ENCODE peak calls at places on chromosomes 7 and 10, in six cellular contexts. N is BJ; L is posterior vena cava; E is astrocyte of the spinal cord; P is heart right ventricle; R is stimulated activated naive CD4-positive, alpha-beta T cell. I is an unnamed sample.

GRCh38 chr10:132279873-132280645 is 27.7 kb downstream of the STK32C start:
- DNase-seq in N (no peak), L (no peak), E (no peak), P (no peak), R (no peak), I (no peak)

GRCh38 chr10:126917975-126918908 is 13.0 kb downstream of the DOCK1 start:
- DNase-seq in N (no peak), L (peak; percentile 58), E (no peak), P (no peak), R (no peak), I (no peak)

GRCh38 chr10:16436367-16436757 is 448 bp upstream of the PTER start:
- DNase-seq in N (no peak), L (no peak), E (no peak), P (peak; percentile 14), R (no peak), I (peak; percentile 17)

GRCh38 chr7:151485006-151485732 is 34.5 kb downstream of the RHEB start:
- DNase-seq in N (no peak), L (no peak), E (peak; percentile 80), P (no peak), R (no peak), I (no peak)

GRCh38 chr7:71477441-71477840 is 345.5 kb downstream of the GALNT17 start:
- DNase-seq in N (no peak), L (no peak), E (no peak), P (no peak), R (no peak), I (no peak)

GRCh38 chr7:93150200-93150835 is 2.1 kb upstream of the SAMD9L start:
- DNase-seq in N (peak; percentile 24), L (no peak), E (peak; percentile 32), P (no peak), R (no peak), I (no peak)

GRCh38 chr7:112211348-112211907 is 4.9 kb downstream of the ZNF277 start:
- DNase-seq in N (no peak), L (no peak), E (no peak), P (no peak), R (no peak), I (no peak)

GRCh38 chr7:2386964-2387669 is 16.3 kb upstream of the CHST12 start:
- DNase-seq in N (no peak), L (no peak), E (no peak), P (no peak), R (no peak), I (no peak)

GRCh38 chr10:7488418-7488829 is 77.6 kb upstream of the SFMBT2 start:
- DNase-seq in N (no peak), L (no peak), E (peak; percentile 26), P (peak; percentile 61), R (no peak), I (no peak)

GRCh38 chr10:78433722-78434535 is 400.3 kb downstream of the RPS24 start:
- DNase-seq in N (no peak), L (peak; percentile 76), E (no peak), P (no peak), R (no peak), I (no peak)

GRCh38 chr10:43043342-43043772 is 33.5 kb upstream of the RET start:
- DNase-seq in N (no peak), L (no peak), E (no peak), P (no peak), R (no peak), I (peak; percentile 10)

GRCh38 chr10:13105184-13105583 is 5.2 kb downstream of the OPTN start:
- DNase-seq in N (no peak), L (no peak), E (no peak), P (no peak), R (no peak), I (no peak)

GRCh38 chr10:7153750-7154149 is 257.1 kb downstream of the SFMBT2 start:
- DNase-seq in N (no peak), L (no peak), E (peak; percentile 19), P (no peak), R (no peak), I (no peak)

GRCh38 chr7:923108-924041 is 31.1 kb downstream of the ADAP1 start:
- DNase-seq in N (no peak), L (peak; percentile 93), E (peak; percentile 26), P (peak; percentile 56), R (peak; percentile 79), I (peak; percentile 86)

GRCh38 chr7:82593780-82594179 is 150.2 kb upstream of the CACNA2D1 start:
- DNase-seq in N (no peak), L (no peak), E (no peak), P (no peak), R (no peak), I (no peak)

GRCh38 chr7:128804472-128804871 is 12.7 kb downstream of the CCDC136 start:
- DNase-seq in N (no peak), L (no peak), E (no peak), P (no peak), R (no peak), I (no peak)

GRCh38 chr7:155181768-155182167 is 111.6 kb downstream of the HTR5A start:
- DNase-seq in N (no peak), L (no peak), E (no peak), P (no peak), R (no peak), I (no peak)

GRCh38 chr7:130288829-130289228 is 4.1 kb upstream of the CPA4 start:
- DNase-seq in N (no peak), L (no peak), E (no peak), P (no peak), R (no peak), I (no peak)

GRCh38 chr7:128809363-128809762 is 17.6 kb downstream of the CCDC136 start:
- DNase-seq in N (no peak), L (no peak), E (no peak), P (no peak), R (no peak), I (no peak)

I was measured in natural killer cell.